ENCODE peak calls at places on chromosome 12, in four cellular contexts. One of them, this sample, is unnamed.

GRCh38 chr12:31832740-31833540 is 104.1 kb upstream of the AMN1 start:
- DNase-seq in K562: peak; percentile 26
- DNase-seq in GM12878: peak; percentile 73
- DNase-seq in H1: no peak
- DNase-seq in this sample: no peak

GRCh38 chr12:5114436-5114835 is 70.8 kb downstream of the KCNA5 start:
- DNase-seq in GM12878: no peak
- DNase-seq in K562: no peak
- DNase-seq in H1: no peak
- DNase-seq in this sample: no peak

GRCh38 chr12:11836282-11836963 is 186.9 kb downstream of the ETV6 start:
- DNase-seq in H1: no peak
- DNase-seq in K562: no peak
- DNase-seq in GM12878: peak; percentile 99
- DNase-seq in this sample: no peak

GRCh38 chr12:105358789-105359188 is 28.3 kb downstream of the C12orf75 start:
- DNase-seq in H1: no peak
- DNase-seq in GM12878: peak; percentile 45
- DNase-seq in K562: no peak
- DNase-seq in this sample: no peak

GRCh38 chr12:123705935-123706334 is 6.2 kb upstream of the ATP6V0A2 start:
- DNase-seq in K562: peak; percentile 53
- DNase-seq in H1: no peak
- DNase-seq in GM12878: no peak
- DNase-seq in this sample: peak; percentile 12

GRCh38 chr12:88418856-88419497 is 161.3 kb downstream of the KITLG start:
- DNase-seq in GM12878: no peak
- DNase-seq in K562: no peak
- DNase-seq in H1: no peak
- DNase-seq in this sample: no peak

GRCh38 chr12:88753707-88754106 is 173.4 kb upstream of the KITLG start:
- DNase-seq in GM12878: no peak
- DNase-seq in H1: no peak
- DNase-seq in K562: no peak
- DNase-seq in this sample: no peak

GRCh38 chr12:109126781-109127180 is 10.4 kb downstream of the ACACB start:
- DNase-seq in K562: no peak
- DNase-seq in H1: no peak
- DNase-seq in GM12878: no peak
- DNase-seq in this sample: no peak

GRCh38 chr12:15629108-15629507 is 160.1 kb downstream of the EPS8 start:
- DNase-seq in K562: no peak
- DNase-seq in GM12878: peak; percentile 46
- DNase-seq in H1: no peak
- DNase-seq in this sample: peak; percentile 99

GRCh38 chr12:82329508-82329907 is 28.7 kb downstream of the CCDC59 start:
- DNase-seq in H1: no peak
- DNase-seq in K562: no peak
- DNase-seq in GM12878: no peak
- DNase-seq in this sample: no peak

GRCh38 chr12:38921025-38921677 is 15.8 kb upstream of the CPNE8 start:
- DNase-seq in GM12878: no peak
- DNase-seq in K562: peak; percentile 20
- DNase-seq in H1: no peak
- DNase-seq in this sample: peak; percentile 65

GRCh38 chr12:65074932-65075331 is 46.2 kb downstream of the WIF1 start:
- DNase-seq in K562: no peak
- DNase-seq in H1: no peak
- DNase-seq in GM12878: no peak
- DNase-seq in this sample: peak; percentile 16

GRCh38 chr12:27936196-27936595 is 36.3 kb downstream of the PTHLH start:
- DNase-seq in K562: no peak
- DNase-seq in GM12878: no peak
- DNase-seq in H1: no peak
- DNase-seq in this sample: no peak
- TF ChIP-seq TAF1 in K562: no peak
- TF ChIP-seq TAF1 in GM12878: no peak
- TF ChIP-seq TAF1 in H1: no peak
- TF ChIP-seq TAF1 in this sample: no peak

GRCh38 chr12:34396861-34397590 is 374.7 kb downstream of the ALG10 start:
- DNase-seq in H1: no peak
- DNase-seq in K562: peak; percentile 1
- DNase-seq in GM12878: no peak
- DNase-seq in this sample: no peak

GRCh38 chr12:34398706-34399630 is 376.7 kb downstream of the ALG10 start:
- DNase-seq in H1: no peak
- DNase-seq in K562: peak; percentile 1
- DNase-seq in GM12878: no peak
- DNase-seq in this sample: no peak

GRCh38 chr12:34399631-34400422 is 377.5 kb downstream of the ALG10 start:
- DNase-seq in GM12878: no peak
- DNase-seq in H1: no peak
- DNase-seq in K562: peak; percentile 1
- DNase-seq in this sample: no peak

GRCh38 chr12:34397591-34398365 is 375.5 kb downstream of the ALG10 start:
- DNase-seq in K562: peak; percentile 2
- DNase-seq in H1: no peak
- DNase-seq in GM12878: no peak
- DNase-seq in this sample: no peak

DNA sequence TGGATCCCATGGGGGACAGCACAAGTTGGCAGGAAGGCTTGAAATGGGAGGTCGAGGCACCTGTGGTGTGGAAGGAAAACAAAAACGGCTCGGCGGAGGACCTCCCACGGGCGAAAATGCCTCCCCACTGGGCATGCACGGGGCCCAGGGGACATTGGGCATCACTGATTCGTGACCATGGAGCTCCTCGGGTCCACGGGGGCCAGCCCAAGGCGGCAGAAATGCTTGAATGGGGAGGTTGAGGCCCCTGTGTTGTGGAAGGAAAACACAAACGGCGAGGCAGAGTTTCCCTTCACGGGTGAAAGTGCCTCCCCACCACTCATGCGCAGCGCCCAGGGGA is 376.0 kb downstream of the ALG10 start:
- DNase-seq in K562: peak; percentile 0
- DNase-seq in H1: no peak
- DNase-seq in GM12878: no peak
- DNase-seq in this sample: no peak
- TF ChIP-seq ATF2 in K562: no peak
- TF ChIP-seq ATF2 in H1: no peak
- TF ChIP-seq ATF2 in GM12878: no peak
- TF ChIP-seq ATF2 in this sample: no peak

DNA sequence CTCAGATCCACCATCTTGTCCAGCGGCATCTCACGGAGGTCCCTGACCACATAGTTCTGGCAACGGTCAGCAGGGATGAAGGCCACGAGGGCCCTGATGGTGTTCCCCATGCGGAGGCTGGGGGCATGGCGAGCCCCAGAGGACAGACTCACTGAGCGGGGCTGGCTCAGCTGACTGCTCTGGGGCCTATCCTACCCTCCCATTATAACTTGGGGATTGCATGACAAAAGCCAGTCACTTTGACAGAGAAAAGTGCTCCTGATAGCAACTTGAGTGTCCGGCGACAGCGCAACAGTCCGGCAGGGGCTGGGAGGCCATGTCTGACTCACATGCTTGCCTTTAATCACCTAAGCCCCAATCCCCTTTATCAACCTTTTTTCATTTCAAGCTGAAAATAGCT is at the start of gene LRRC10:
- DNase-seq in H1: no peak
- DNase-seq in K562: peak; percentile 27
- DNase-seq in GM12878: no peak
- DNase-seq in this sample: no peak
- TF ChIP-seq TAF1 in H1: no peak
- TF ChIP-seq TAF1 in K562: no peak
- TF ChIP-seq TAF1 in GM12878: no peak
- TF ChIP-seq TAF1 in this sample: no peak

GRCh38 chr12:9243999-9244649 is 35.9 kb upstream of the PZP start:
- DNase-seq in H1: no peak
- DNase-seq in K562: no peak
- DNase-seq in GM12878: no peak
- DNase-seq in this sample: peak; percentile 50

GRCh38 chr12:9253464-9253863 is 45.3 kb upstream of the PZP start:
- DNase-seq in GM12878: no peak
- DNase-seq in H1: no peak
- DNase-seq in K562: no peak
- DNase-seq in this sample: no peak

GRCh38 chr12:9252256-9252655 is 44.1 kb upstream of the PZP start:
- DNase-seq in GM12878: no peak
- DNase-seq in H1: no peak
- DNase-seq in K562: no peak
- DNase-seq in this sample: peak; percentile 10

GRCh38 chr12:9244894-9245293 is 36.7 kb upstream of the PZP start:
- DNase-seq in K562: no peak
- DNase-seq in GM12878: peak; percentile 24
- DNase-seq in H1: no peak
- DNase-seq in this sample: peak; percentile 1

DNA sequence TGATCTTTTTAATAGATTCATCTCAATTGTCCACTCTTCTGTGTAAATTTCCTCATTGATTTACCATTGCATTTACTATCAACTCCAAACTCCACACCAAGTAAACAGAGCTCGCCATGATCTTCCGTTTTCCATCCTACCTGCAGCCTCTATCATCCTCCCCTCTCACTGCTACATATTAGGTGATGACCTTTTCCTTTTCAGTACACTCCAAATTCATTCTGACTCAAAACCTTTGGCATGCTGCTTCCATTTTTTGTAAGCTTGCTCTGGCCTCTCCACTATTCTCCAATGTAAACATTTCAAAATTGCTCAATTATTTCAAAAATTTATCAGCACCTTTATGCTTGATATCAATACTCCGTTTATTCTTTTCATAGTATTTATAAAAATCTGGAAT is 40.2 kb upstream of the PZP start:
- DNase-seq in GM12878: no peak
- DNase-seq in K562: no peak
- DNase-seq in H1: no peak
- DNase-seq in this sample: no peak
- TF ChIP-seq ATF2 in GM12878: no peak
- TF ChIP-seq ATF2 in K562: no peak
- TF ChIP-seq ATF2 in H1: no peak
- TF ChIP-seq ATF2 in this sample: no peak

DNA sequence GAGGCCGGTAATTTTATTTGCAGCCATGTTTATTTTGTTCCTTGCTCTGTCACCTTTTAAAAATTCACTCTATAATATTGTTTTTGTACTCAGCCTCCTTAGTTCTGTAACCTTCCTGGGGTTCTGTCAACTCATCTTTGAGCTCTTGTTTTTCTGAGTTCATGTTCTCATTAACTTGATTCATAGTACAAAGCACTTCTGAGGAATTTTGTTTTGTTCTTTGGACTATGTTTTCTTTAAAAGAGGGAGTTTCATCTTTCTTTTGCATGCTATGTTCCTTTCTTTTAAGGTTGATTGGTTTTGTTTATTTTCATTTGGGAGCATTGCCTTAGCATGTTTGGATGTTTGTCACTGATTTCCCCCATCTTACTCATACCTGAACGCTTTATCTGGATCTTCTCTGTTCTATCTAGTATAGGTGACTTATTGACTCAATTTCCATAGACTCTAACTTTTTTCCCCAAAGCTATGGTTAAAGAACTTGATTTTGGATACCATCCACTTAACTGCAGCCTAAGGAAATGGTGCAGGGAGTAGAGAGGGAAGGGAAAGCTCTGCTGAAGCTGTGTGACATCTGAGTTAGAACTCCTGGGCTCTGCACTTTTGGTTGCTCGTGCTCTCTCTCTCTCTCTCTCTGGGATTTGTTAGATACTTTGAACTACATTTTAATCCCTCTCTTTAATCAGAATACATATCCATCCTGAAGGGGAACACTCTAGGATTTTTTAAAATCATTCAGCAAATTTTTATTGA is 268.5 kb downstream of the PAWR start:
- DNase-seq in K562: no peak
- DNase-seq in H1: no peak
- DNase-seq in GM12878: no peak
- DNase-seq in this sample: peak; percentile 13
- TF ChIP-seq TAF1 in K562: no peak
- TF ChIP-seq TAF1 in H1: no peak
- TF ChIP-seq TAF1 in GM12878: no peak
- TF ChIP-seq TAF1 in this sample: no peak

GRCh38 chr12:1205512-1206060 is 214.6 kb downstream of the ERC1 start:
- DNase-seq in K562: no peak
- DNase-seq in H1: no peak
- DNase-seq in GM12878: no peak
- DNase-seq in this sample: no peak
- TF ChIP-seq ATF2 in K562: no peak
- TF ChIP-seq ATF2 in H1: no peak
- TF ChIP-seq ATF2 in GM12878: no peak
- TF ChIP-seq ATF2 in this sample: no peak

GRCh38 chr12:34206061-34206785 is 183.9 kb downstream of the ALG10 start:
- DNase-seq in GM12878: no peak
- DNase-seq in H1: no peak
- DNase-seq in K562: no peak
- DNase-seq in this sample: no peak
- TF ChIP-seq TAF1 in GM12878: no peak
- TF ChIP-seq TAF1 in H1: no peak
- TF ChIP-seq TAF1 in K562: no peak
- TF ChIP-seq TAF1 in this sample: no peak

DNA sequence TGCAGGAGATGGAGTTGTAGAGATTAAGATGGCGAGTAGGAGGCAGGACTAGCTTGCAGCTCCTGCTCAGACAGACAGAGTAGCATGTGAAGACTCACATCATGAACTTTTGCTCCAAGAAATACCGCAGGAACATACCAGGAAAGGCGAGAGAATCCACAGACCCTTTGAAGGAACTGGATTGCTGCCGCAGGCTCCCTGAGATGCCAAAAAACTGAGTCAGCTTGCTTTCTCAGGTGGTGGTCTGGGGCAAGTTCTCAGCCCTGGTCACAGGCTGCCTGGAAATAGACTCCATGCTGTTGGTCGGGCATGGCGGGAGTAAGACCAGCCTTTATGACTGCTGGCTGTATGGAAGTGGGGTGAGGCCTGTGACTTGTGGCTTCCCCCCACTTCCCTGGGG is 163.6 kb upstream of the NAV3 start:
- DNase-seq in K562: no peak
- DNase-seq in H1: no peak
- DNase-seq in GM12878: no peak
- DNase-seq in this sample: no peak
- TF ChIP-seq ATF2 in K562: no peak
- TF ChIP-seq ATF2 in H1: no peak
- TF ChIP-seq ATF2 in GM12878: no peak
- TF ChIP-seq ATF2 in this sample: no peak

This sample was measured in HepG2.